ENCODE peak calls at places on chromosomes 11 and 22, in ten cellular contexts. S is progenitor cell of endocrine pancreas; J is CD4-positive, alpha-beta T cell; K is RWPE1; I is sigmoid colon; R is GM13976; M is neural progenitor cell; N is AG04450; D is HFFc6; A is A549. L is an unnamed sample.

GRCh38 chr11:120714448-120714847 is 202.9 kb downstream of the GRIK4 start:
- DNase-seq in J (no peak), I (no peak), M (no peak), A (no peak), R (no peak), D (no peak), K (no peak), N (no peak), S (no peak), L (no peak)

GRCh38 chr11:61828629-61829407 is 718 bp downstream of the FADS2 start:
- DNase-seq in N (no peak), A (peak), I (peak), R (peak), S (peak), J (no peak), K (no peak), M (peak), D (no peak), L (peak)

GRCh38 chr11:19602406-19602805 is 110.2 kb upstream of the NAV2 start:
- DNase-seq in S (no peak), K (no peak), M (no peak), R (no peak), I (no peak), N (no peak), D (peak), J (no peak), A (no peak), L (no peak)

GRCh38 chr11:106238704-106239360 is 161.4 kb downstream of the AASDHPPT start:
- DNase-seq in N (no peak), D (no peak), I (no peak), J (no peak), A (no peak), K (no peak), M (peak), S (no peak), R (no peak), L (no peak)

GRCh38 chr22:35400335-35400680 is 368 bp downstream of the MCM5 start:
- DNase-seq in I (no peak), D (no peak), K (no peak), J (no peak), R (no peak), A (no peak), M (peak), N (no peak), S (peak), L (peak)

GRCh38 chr22:21000987-21001600 is 824 bp downstream of the THAP7 start:
- DNase-seq in S (no peak), A (no peak), M (no peak), D (peak), N (no peak), K (no peak), J (no peak), R (no peak), I (no peak), L (no peak)

GRCh38 chr11:38582151-38582550 is 1984.1 kb upstream of the RAG2 start:
- DNase-seq in J (no peak), R (no peak), A (no peak), K (no peak), S (no peak), N (no peak), I (no peak), D (no peak), M (no peak), L (no peak)

GRCh38 chr11:45918331-45918941 is 759 bp upstream of the PEX16 start:
- DNase-seq in R (peak), I (peak), J (no peak), S (peak), K (peak), A (peak), D (peak), N (peak), M (peak), L (peak)

GRCh38 chr22:45502215-45503070 is at the start of gene FBLN1:
- DNase-seq in N (no peak), A (peak), D (no peak), R (peak), K (peak), S (peak), J (no peak), M (peak), I (no peak), L (peak)

GRCh38 chr11:126927628-126928027 is 72.9 kb downstream of the KIRREL3 start:
- DNase-seq in N (no peak), K (no peak), D (no peak), J (no peak), R (no peak), S (no peak), A (no peak), M (no peak), I (no peak), L (no peak)

GRCh38 chr11:129146196-129146595 is 45.9 kb downstream of the ARHGAP32 start:
- DNase-seq in M (no peak), R (no peak), K (peak), A (no peak), N (no peak), S (no peak), D (no peak), I (no peak), J (no peak), L (no peak)

GRCh38 chr11:45473491-45473890 is 187.3 kb upstream of the SYT13 start:
- DNase-seq in I (peak), N (no peak), M (no peak), D (no peak), K (no peak), R (no peak), S (no peak), J (no peak), A (no peak), L (peak)

DNA sequence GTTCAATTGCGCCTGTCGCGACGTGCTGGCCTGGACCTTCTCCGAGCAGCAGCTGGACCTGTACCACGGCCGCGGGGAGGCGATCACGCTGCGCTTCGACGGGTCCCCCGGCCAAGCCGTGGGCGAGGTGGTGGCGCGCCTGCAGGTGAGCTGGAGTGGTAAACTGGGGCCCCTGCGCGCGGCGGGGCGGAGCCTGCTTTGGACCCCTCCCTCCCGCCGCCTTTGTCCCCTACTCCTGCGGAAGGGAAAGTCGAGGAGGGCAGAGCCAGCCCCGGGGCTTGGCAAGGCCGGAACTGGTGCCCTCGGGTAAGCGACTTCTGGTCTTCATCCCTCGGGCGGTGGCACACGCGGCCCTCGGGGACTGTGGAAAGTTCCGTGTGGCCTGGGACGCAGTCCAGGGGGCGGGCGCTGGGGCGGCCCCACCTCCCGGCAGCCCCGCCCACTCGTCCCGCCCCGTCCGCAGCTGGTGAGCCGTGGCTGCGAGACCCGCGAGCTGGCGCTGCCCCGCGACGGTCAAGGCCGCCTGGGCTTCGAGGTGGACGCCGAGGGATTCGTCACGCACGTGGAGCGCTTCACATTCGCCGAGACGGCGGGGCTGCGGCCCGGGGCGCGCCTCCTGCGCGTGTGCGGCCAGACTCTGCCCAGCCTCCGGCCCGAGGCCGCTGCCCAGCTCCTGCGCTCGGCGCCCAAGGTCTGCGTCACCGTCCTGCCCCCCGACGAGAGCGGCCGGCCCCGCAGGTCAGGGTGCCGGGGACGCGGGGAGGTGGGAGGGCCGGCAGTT is 9.2 kb downstream of the SIPA1 start:
- DNase-seq in N (no peak), I (no peak), J (no peak), D (no peak), M (peak), K (no peak), A (peak), R (no peak), S (no peak), L (peak)
- TF ChIP-seq CTCF in N (no peak), I (no peak), J (no peak), D (no peak), M (no peak), K (no peak), A (no peak), R (no peak), S (no peak), L (no peak)

DNA sequence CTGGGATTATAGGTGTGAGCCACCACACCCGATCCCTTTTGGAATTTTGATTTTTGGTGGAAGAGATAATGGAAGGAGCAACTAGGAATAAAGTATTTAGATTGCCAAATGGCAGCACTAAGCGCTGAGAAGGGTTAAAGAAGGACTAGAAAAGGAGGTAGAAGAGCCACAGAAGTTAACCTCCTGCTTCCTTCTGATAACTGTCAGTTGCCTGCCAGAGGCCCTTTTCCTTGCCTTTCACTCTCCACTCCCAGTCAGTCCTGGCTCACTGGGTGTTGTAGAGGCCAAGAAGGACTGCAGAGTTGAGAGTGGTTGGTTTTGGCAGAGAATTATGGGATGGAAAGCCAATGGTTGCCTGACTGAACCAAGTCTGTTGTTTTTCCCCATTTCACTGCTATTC is 19.3 kb downstream of the ZC3H12C start:
- DNase-seq in D (no peak), M (no peak), J (no peak), A (no peak), R (no peak), K (no peak), S (no peak), I (no peak), N (no peak), L (no peak)
- TF ChIP-seq CTCF in D (no peak), M (no peak), J (no peak), A (no peak), R (no peak), K (no peak), S (no peak), I (no peak), N (no peak), L (no peak)

GRCh38 chr11:115207916-115208315 is 296.3 kb downstream of the CADM1 start:
- DNase-seq in K (no peak), I (no peak), A (no peak), R (no peak), S (no peak), M (no peak), J (no peak), D (no peak), N (no peak), L (no peak)
- TF ChIP-seq CTCF in K (no peak), I (no peak), A (no peak), R (no peak), S (no peak), M (no peak), J (no peak), D (no peak), N (no peak), L (no peak)

GRCh38 chr22:41518048-41518347 is 26.3 kb downstream of the POLR3H start:
- DNase-seq in I (no peak), S (no peak), N (no peak), M (no peak), J (no peak), K (no peak), A (no peak), R (no peak), D (no peak), L (no peak)
- TF ChIP-seq CTCF in I (peak), S (no peak), N (no peak), M (no peak), J (peak), K (peak), A (no peak), R (no peak), D (peak), L (peak)

DNA sequence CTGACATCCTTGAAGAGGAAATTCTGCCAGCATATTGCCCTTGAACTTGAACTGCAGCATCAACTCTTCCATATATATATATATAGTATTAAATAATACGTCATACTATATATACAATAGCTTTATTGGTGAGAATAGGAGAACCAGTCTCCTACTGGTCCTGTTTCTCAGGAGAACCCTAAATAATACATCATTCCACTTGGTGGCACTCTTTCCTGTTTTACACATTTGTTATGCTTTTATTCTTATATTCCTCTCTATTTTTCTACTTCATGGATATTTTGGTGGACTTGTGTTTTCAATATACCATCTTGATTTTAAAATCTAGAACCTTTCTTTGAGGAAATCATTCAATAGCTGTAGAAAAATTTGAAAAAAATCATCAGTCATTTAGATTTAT is 193.3 kb downstream of the TRPC6 start:
- DNase-seq in A (no peak), D (no peak), J (no peak), S (no peak), R (no peak), K (no peak), M (no peak), I (no peak), N (no peak), L (no peak)
- TF ChIP-seq CTCF in A (peak), D (peak), J (no peak), S (peak), R (no peak), K (peak), M (peak), I (no peak), N (peak), L (peak)

DNA sequence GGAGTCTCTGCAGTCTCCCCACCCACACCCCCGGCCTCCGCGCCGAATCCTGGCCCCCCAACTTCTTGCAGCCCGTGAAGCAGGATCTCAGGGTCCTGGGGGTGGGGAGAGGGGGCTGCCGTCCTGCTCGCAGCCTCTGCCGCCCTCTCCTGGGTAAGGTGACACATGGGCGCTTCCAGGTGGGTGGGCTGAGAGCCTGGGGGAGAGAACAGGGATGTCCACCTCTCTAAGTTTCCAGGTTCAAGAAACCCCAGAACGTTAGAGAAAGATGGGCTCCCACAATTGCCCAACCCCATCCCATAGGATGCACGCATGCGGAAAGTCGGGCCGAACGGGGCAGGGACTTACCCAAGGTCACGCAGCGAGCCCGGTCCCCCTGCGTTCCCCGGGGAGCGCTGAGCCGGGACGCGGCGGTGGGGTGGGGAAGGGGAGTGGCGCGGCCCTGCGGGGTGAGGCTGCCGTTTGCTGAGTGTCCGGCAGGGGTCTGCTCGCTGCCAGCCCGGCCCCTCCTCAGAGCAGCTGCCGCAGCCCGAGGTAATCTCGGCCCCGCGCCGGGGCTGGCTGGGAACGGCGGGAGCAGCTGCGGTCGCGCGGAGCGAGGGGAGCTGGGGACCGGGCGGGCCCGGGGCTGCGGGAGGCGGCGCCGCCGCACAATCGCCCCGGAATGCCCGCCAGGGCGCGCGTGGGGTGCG is 705 bp upstream of the CAPN1 start:
- DNase-seq in I (peak), R (peak), A (peak), K (peak), D (peak), M (peak), N (peak), J (peak), S (peak), L (peak)
- TF ChIP-seq CTCF in I (peak), R (peak), A (peak), K (peak), D (peak), M (peak), N (peak), J (peak), S (peak), L (peak)

GRCh38 chr11:70526116-70527045 is 128.1 kb downstream of the CTTN start:
- DNase-seq in R (no peak), A (no peak), I (no peak), J (no peak), M (no peak), N (no peak), K (no peak), D (no peak), S (no peak), L (peak)

GRCh38 chr11:70527429-70528045 is 129.2 kb downstream of the CTTN start:
- DNase-seq in I (no peak), S (no peak), J (no peak), K (no peak), M (no peak), D (no peak), N (no peak), A (no peak), R (no peak), L (no peak)

GRCh38 chr11:70528046-70528793 is 129.9 kb downstream of the CTTN start:
- DNase-seq in R (no peak), J (no peak), A (no peak), I (no peak), S (no peak), K (no peak), N (no peak), M (no peak), D (no peak), L (no peak)

GRCh38 chr11:70525466-70525865 is 127.1 kb downstream of the CTTN start:
- DNase-seq in M (no peak), D (no peak), A (no peak), S (no peak), K (no peak), J (no peak), N (no peak), R (no peak), I (no peak), L (peak)

DNA sequence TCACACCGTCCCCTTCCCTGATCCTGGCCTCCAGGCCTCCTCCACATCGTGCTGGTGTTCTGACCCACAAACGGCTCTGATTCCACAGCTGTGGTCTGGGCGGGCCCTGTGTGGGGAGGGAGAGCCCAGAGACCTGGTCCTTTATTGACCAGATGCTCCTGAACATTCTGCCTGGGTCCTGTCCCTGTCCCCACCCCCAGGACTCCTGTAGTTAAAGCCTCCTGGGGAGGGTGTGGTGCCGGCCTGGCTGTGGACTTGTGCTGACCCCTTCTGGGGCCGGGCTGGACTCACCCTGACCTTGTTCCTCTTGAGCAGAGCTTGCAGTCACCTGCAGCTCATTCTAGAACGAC is 128.7 kb downstream of the CTTN start:
- DNase-seq in A (no peak), M (no peak), I (no peak), R (no peak), D (no peak), N (no peak), S (no peak), J (no peak), K (no peak), L (peak)
- TF ChIP-seq CTCF in A (no peak), M (no peak), I (no peak), R (no peak), D (no peak), N (no peak), S (no peak), J (no peak), K (no peak), L (no peak)

L was measured in glutamatergic neuron.